ENCODE peak calls at places on chromosome 11, in six cellular contexts. K is IMR-90, W is neuronal stem cell, X is mesenchymal stem cell, J is H1, M is trophoblast cell. C is an unnamed sample.

GRCh38 chr11:115168229-115168671 is 336.0 kb downstream of the CADM1 start:
- DNase-seq in K (no peak), W (no peak), X (no peak), J (no peak), M (no peak), C (no peak)

GRCh38 chr11:116895053-116895757 is 57.8 kb upstream of the APOA1 start:
- DNase-seq in K (no peak), W (peak; percentile 18), X (no peak), J (peak; percentile 38), M (no peak), C (peak; percentile 83)

GRCh38 chr11:122754553-122755322 is 83.6 kb upstream of the CRTAM start:
- DNase-seq in K (no peak), W (no peak), X (peak; percentile 34), J (peak; percentile 17), M (no peak), C (peak; percentile 77)

GRCh38 chr11:76287227-76287626 is 80.9 kb upstream of the WNT11 start:
- DNase-seq in K (no peak), W (no peak), X (no peak), J (no peak), M (no peak), C (no peak)

GRCh38 chr11:69055212-69055586 is 6.5 kb downstream of the TPCN2 start:
- DNase-seq in K (no peak), W (no peak), X (no peak), J (no peak), M (no peak), C (no peak)

GRCh38 chr11:73950869-73951710 is at the start of gene DNAJB13:
- DNase-seq in K (peak; percentile 60), W (peak; percentile 76), X (peak; percentile 73), J (no peak), M (peak; percentile 71), C (peak; percentile 92)

GRCh38 chr11:95835768-95836488 is 45.6 kb downstream of the CEP57 start:
- DNase-seq in K (peak; percentile 96), W (peak; percentile 72), X (peak; percentile 93), J (peak; percentile 5), M (peak; percentile 79), C (peak; percentile 90)

GRCh38 chr11:35071722-35072121 is 67.2 kb upstream of the CD44 start:
- DNase-seq in K (no peak), W (no peak), X (no peak), J (no peak), M (no peak), C (no peak)

GRCh38 chr11:33801821-33802413 is 27.6 kb upstream of the FBXO3 start:
- DNase-seq in K (no peak), W (peak; percentile 26), X (no peak), J (no peak), M (no peak), C (peak; percentile 45)

GRCh38 chr11:11980841-11981308 is 27.6 kb downstream of the DKK3 start:
- DNase-seq in K (peak; percentile 55), W (no peak), X (peak; percentile 65), J (no peak), M (no peak), C (peak; percentile 89)

GRCh38 chr11:790721-791564 is 1.1 kb upstream of the CEND1 start:
- DNase-seq in K (no peak), W (no peak), X (peak; percentile 30), J (no peak), M (no peak), C (peak; percentile 59)

GRCh38 chr11:118005224-118006152 is 19.3 kb downstream of the IL10RA start:
- DNase-seq in K (no peak), W (no peak), X (no peak), J (no peak), M (no peak), C (peak; percentile 22)

GRCh38 chr11:85316967-85317366 is 310.2 kb downstream of the DLG2 start:
- DNase-seq in K (no peak), W (no peak), X (no peak), J (no peak), M (no peak), C (no peak)

GRCh38 chr11:73875840-73876239 is 806 bp downstream of the COA4 start:
- DNase-seq in K (no peak), W (no peak), X (peak; percentile 40), J (no peak), M (no peak), C (peak; percentile 61)

GRCh38 chr11:120079750-120080610 is 57.9 kb downstream of the TRIM29 start:
- DNase-seq in K (no peak), W (no peak), X (no peak), J (no peak), M (no peak), C (peak; percentile 51)

GRCh38 chr11:44149651-44150050 is 54.2 kb downstream of the EXT2 start:
- DNase-seq in K (peak; percentile 31), W (no peak), X (no peak), J (no peak), M (no peak), C (no peak)

GRCh38 chr11:73384871-73385692 is 8.9 kb downstream of the RELT start:
- DNase-seq in K (no peak), W (no peak), X (peak; percentile 65), J (no peak), M (no peak), C (no peak)

GRCh38 chr11:6443269-6444003 is 2.6 kb upstream of the HPX start:
- DNase-seq in K (peak; percentile 50), W (peak; percentile 31), X (peak; percentile 65), J (no peak), M (peak; percentile 20), C (peak; percentile 69)

GRCh38 chr11:104275992-104276391 is 112.0 kb upstream of the PDGFD start:
- DNase-seq in K (peak; percentile 8), W (no peak), X (peak; percentile 27), J (no peak), M (no peak), C (peak; percentile 60)

DNA sequence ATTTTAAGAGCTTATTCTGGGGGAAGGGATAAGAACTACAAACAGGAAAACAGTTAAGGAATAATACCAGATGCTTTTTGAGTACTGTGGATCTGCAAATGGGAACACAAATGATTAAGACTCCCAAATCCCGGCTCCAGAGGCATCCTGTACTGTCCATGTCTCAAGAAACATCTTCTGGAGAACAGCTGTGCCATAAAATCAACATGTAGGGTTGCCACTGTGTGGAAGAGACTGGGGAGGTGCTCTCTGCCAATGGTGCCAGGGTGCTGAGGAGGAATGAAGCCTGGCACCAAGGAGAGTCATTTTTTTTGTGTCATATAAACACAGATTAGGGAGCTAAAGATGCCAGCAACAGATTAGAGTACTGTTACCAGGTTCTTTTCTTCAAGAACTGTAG is 54.3 kb upstream of the CHRM4 start:
- DNase-seq in K (no peak), W (no peak), X (no peak), J (no peak), M (no peak), C (no peak)
- H3K23ac ChIP-seq in K (no peak overlapping the region), W (no peak overlapping the region), X (no peak overlapping the region), J (no peak overlapping the region), M (no peak overlapping the region), C (no peak overlapping the region)

GRCh38 chr11:108902027-108902469 is 237.2 kb downstream of the DDX10 start:
- DNase-seq in K (no peak), W (no peak), X (peak; percentile 35), J (no peak), M (no peak), C (no peak)

GRCh38 chr11:108906826-108907225 is 242.0 kb downstream of the DDX10 start:
- DNase-seq in K (peak; percentile 40), W (no peak), X (no peak), J (no peak), M (no peak), C (no peak)

GRCh38 chr11:108901359-108901758 is 236.5 kb downstream of the DDX10 start:
- DNase-seq in K (peak; percentile 31), W (no peak), X (peak; percentile 32), J (no peak), M (no peak), C (no peak)

GRCh38 chr11:108906329-108906728 is 241.5 kb downstream of the DDX10 start:
- DNase-seq in K (peak; percentile 82), W (no peak), X (peak; percentile 91), J (no peak), M (peak; percentile 65), C (no peak)
- H3K4me3 ChIP-seq in K (no peak overlapping the region), W (no peak overlapping the region), X (no peak overlapping the region), J (no peak overlapping the region), M (no peak overlapping the region), C (no peak overlapping the region)

DNA sequence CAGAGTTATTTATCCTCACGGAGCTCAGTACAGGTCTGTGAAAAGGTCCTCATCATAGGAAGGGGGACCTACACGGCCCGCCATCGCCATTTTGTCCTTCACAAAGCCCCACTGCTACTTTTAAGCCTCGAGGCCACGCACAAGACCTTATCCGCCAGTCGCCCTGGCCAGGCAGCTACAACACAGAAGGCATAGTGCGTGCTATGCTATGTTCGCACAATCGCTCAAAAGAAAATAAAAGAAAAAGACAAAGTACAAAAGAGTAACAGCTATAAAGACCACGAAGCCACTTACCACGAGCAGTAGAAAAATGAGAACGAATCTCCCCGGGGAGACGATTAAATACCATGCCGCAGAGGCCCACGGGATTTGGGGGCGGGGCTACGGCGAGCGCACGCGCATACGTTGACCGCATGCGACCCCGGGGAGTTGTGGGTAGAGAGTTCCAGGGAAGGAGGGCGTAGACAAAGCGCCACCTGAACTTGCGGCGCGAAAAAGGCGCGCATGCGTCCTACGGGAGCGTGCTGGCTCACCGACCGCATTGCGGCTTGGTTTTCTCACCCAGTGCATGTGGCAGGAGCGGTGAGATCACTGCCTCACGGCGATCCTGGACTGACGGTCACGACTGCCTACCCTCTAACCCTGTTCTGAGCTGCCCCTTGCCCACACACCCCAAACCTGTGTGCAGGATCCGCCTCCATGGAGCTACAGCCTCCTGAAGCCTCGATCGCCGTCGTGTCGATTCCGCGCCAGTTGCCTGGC is 16.4 kb upstream of the WDR74 start:
- DNase-seq in K (peak; percentile 98), W (peak; percentile 97), X (peak; percentile 98), J (peak; percentile 98), M (peak; percentile 99), C (peak; percentile 99)
- H3K23ac ChIP-seq in K (peak overlapping the region; percentile 97), W (peak overlapping the region; percentile 99), X (peak overlapping the region; percentile 51), J (no peak overlapping the region), M (no peak overlapping the region), C (peak overlapping the region; percentile 10)

GRCh38 chr11:57320719-57321387 is 3.9 kb downstream of the TNKS1BP1 start:
- DNase-seq in K (no peak), W (no peak), X (no peak), J (no peak), M (no peak), C (no peak)
- H3K4me3 ChIP-seq in K (no peak overlapping the region), W (no peak overlapping the region), X (no peak overlapping the region), J (no peak overlapping the region), M (no peak overlapping the region), C (no peak overlapping the region)

GRCh38 chr11:27094062-27094587 is 53.5 kb downstream of the BBOX1 start:
- DNase-seq in K (no peak), W (no peak), X (no peak), J (no peak), M (no peak), C (no peak)
- H3K23ac ChIP-seq in K (no peak overlapping the region), W (no peak overlapping the region), X (no peak overlapping the region), J (no peak overlapping the region), M (no peak overlapping the region), C (no peak overlapping the region)

GRCh38 chr11:7572001-7572712 is 58.4 kb downstream of the PPFIBP2 start:
- DNase-seq in K (peak; percentile 34), W (no peak), X (peak; percentile 67), J (no peak), M (no peak), C (peak; percentile 75)

GRCh38 chr11:7574491-7575129 is 60.8 kb downstream of the PPFIBP2 start:
- DNase-seq in K (no peak), W (no peak), X (no peak), J (no peak), M (no peak), C (peak; percentile 79)

GRCh38 chr11:7573193-7573557 is 59.4 kb downstream of the PPFIBP2 start:
- DNase-seq in K (peak; percentile 39), W (no peak), X (no peak), J (no peak), M (no peak), C (no peak)

GRCh38 chr11:7571640-7572000 is 57.8 kb downstream of the PPFIBP2 start:
- DNase-seq in K (peak; percentile 69), W (peak; percentile 67), X (peak; percentile 81), J (peak; percentile 43), M (peak; percentile 64), C (peak; percentile 92)

GRCh38 chr11:7573558-7574296 is 59.9 kb downstream of the PPFIBP2 start:
- DNase-seq in K (no peak), W (no peak), X (peak; percentile 25), J (no peak), M (peak; percentile 96), C (peak; percentile 98)
- H3K4me3 ChIP-seq in K (no peak overlapping the region), W (no peak overlapping the region), X (no peak overlapping the region), J (no peak overlapping the region), M (no peak overlapping the region), C (no peak overlapping the region)

C was measured in mesendoderm.